ENCODE peak calls at places on chromosome 15, in nine cellular contexts. F is ACHN, X is left colon, S is AG08396, Q is GM04503, J is WTC11, R is A172, N is coronary artery, K is DMS153. D is an unnamed sample.

GRCh38 chr15:69253156-69253555 is 45.6 kb upstream of the PAQR5 start:
- DNase-seq in F (peak), X (no peak), S (peak), Q (peak), J (no peak), R (peak), N (no peak), K (no peak), D (peak)

GRCh38 chr15:71342658-71343057 is 227.4 kb downstream of the THSD4 start:
- DNase-seq in F (no peak), X (no peak), S (no peak), Q (no peak), J (no peak), R (no peak), N (no peak), K (no peak), D (no peak)

GRCh38 chr15:64877435-64877834 is 34.3 kb upstream of the ANKDD1A start:
- DNase-seq in F (no peak), X (peak), S (no peak), Q (no peak), J (no peak), R (peak), N (no peak), K (no peak), D (no peak)

GRCh38 chr15:60918234-60918964 is 310.7 kb downstream of the RORA start:
- DNase-seq in F (no peak), X (no peak), S (no peak), Q (no peak), J (no peak), R (no peak), N (no peak), K (no peak), D (no peak)

GRCh38 chr15:51281368-51281967 is 56.9 kb downstream of the CYP19A1 start:
- DNase-seq in F (peak), X (peak), S (peak), Q (no peak), J (peak), R (peak), N (no peak), K (no peak), D (peak)

GRCh38 chr15:34810455-34811146 is 15.3 kb upstream of the ACTC1 start:
- DNase-seq in F (no peak), X (no peak), S (peak), Q (peak), J (no peak), R (peak), N (no peak), K (no peak), D (peak)

GRCh38 chr15:90552929-90553211 is 23.1 kb downstream of the CRTC3 start:
- DNase-seq in F (no peak), X (no peak), S (no peak), Q (no peak), J (no peak), R (no peak), N (no peak), K (no peak), D (no peak)

GRCh38 chr15:31077181-31077580 is 24.3 kb downstream of the TRPM1 start:
- DNase-seq in F (no peak), X (no peak), S (no peak), Q (no peak), J (no peak), R (no peak), N (no peak), K (no peak), D (no peak)

GRCh38 chr15:98514034-98514622 is 134.2 kb upstream of the IGF1R start:
- DNase-seq in F (peak), X (no peak), S (no peak), Q (no peak), J (no peak), R (no peak), N (no peak), K (no peak), D (no peak)

GRCh38 chr15:83322061-83322460 is 37.6 kb upstream of the BNC1 start:
- DNase-seq in F (no peak), X (no peak), S (no peak), Q (no peak), J (no peak), R (no peak), N (no peak), K (no peak), D (no peak)